ENCODE peak calls at places on chromosomes 6 and 20, in seven cellular contexts. One of them, this sample, is unnamed.
A peak's percentile ranks its signal among the peaks of the same experiment; 100 is the strongest.

GRCh38 chr20:16922834-16923233 is 174.7 kb downstream of the OTOR start:
- DNase-seq in H1: no peak
- DNase-seq in SK-N-SH: no peak
- DNase-seq in HepG2: no peak
- DNase-seq in GM12878: no peak
- DNase-seq in HCT116: no peak
- DNase-seq in K562: no peak
- DNase-seq in this sample: no peak

GRCh38 chr6:129709451-129709908 is 497 bp downstream of the ARHGAP18 start:
- DNase-seq in GM12878: no peak
- DNase-seq in HepG2: no peak
- DNase-seq in K562: no peak
- DNase-seq in H1: no peak
- DNase-seq in SK-N-SH: no peak
- DNase-seq in HCT116: no peak
- DNase-seq in this sample: no peak

GRCh38 chr20:17910828-17911294 is 57.7 kb downstream of the SNX5 start:
- DNase-seq in GM12878: no peak
- DNase-seq in K562: peak; percentile 78
- DNase-seq in HepG2: no peak
- DNase-seq in SK-N-SH: no peak
- DNase-seq in H1: no peak
- DNase-seq in HCT116: no peak
- DNase-seq in this sample: peak; percentile 57

GRCh38 chr20:20079102-20079784 is 26.9 kb downstream of the CFAP61 start:
- DNase-seq in HepG2: peak; percentile 16
- DNase-seq in HCT116: no peak
- DNase-seq in GM12878: no peak
- DNase-seq in H1: no peak
- DNase-seq in K562: no peak
- DNase-seq in SK-N-SH: no peak
- DNase-seq in this sample: no peak

GRCh38 chr6:160974304-160974771 is 17.2 kb upstream of the MAP3K4 start:
- DNase-seq in HCT116: no peak
- DNase-seq in K562: peak; percentile 74
- DNase-seq in SK-N-SH: no peak
- DNase-seq in H1: no peak
- DNase-seq in HepG2: no peak
- DNase-seq in GM12878: no peak
- DNase-seq in this sample: no peak

GRCh38 chr20:40457404-40457803 is 231.6 kb downstream of the MAFB start:
- DNase-seq in H1: no peak
- DNase-seq in HepG2: no peak
- DNase-seq in K562: no peak
- DNase-seq in SK-N-SH: no peak
- DNase-seq in HCT116: no peak
- DNase-seq in GM12878: no peak
- DNase-seq in this sample: no peak

GRCh38 chr20:33178726-33179125 is 10.8 kb downstream of the BPIFA2 start:
- DNase-seq in K562: no peak
- DNase-seq in SK-N-SH: no peak
- DNase-seq in HepG2: peak; percentile 57
- DNase-seq in GM12878: no peak
- DNase-seq in H1: peak; percentile 19
- DNase-seq in HCT116: no peak
- DNase-seq in this sample: no peak

GRCh38 chr20:47927944-47928343 is 142.7 kb upstream of the SULF2 start:
- DNase-seq in GM12878: no peak
- DNase-seq in K562: no peak
- DNase-seq in HCT116: no peak
- DNase-seq in HepG2: no peak
- DNase-seq in SK-N-SH: no peak
- DNase-seq in H1: no peak
- DNase-seq in this sample: peak; percentile 49

GRCh38 chr6:30077218-30077617 is 1.6 kb upstream of the RNF39 start:
- DNase-seq in HepG2: no peak
- DNase-seq in GM12878: no peak
- DNase-seq in SK-N-SH: no peak
- DNase-seq in H1: no peak
- DNase-seq in K562: no peak
- DNase-seq in HCT116: no peak
- DNase-seq in this sample: no peak

GRCh38 chr6:142926494-142927273 is 18.3 kb downstream of the HIVEP2 start:
- DNase-seq in K562: peak; percentile 60
- DNase-seq in HepG2: peak; percentile 93
- DNase-seq in GM12878: no peak
- DNase-seq in H1: no peak
- DNase-seq in HCT116: no peak
- DNase-seq in SK-N-SH: peak; percentile 86
- DNase-seq in this sample: peak; percentile 47

GRCh38 chr6:87848616-87849015 is 146.6 kb upstream of the AKIRIN2 start:
- DNase-seq in K562: no peak
- DNase-seq in H1: no peak
- DNase-seq in SK-N-SH: no peak
- DNase-seq in HepG2: no peak
- DNase-seq in GM12878: no peak
- DNase-seq in HCT116: no peak
- DNase-seq in this sample: peak; percentile 84

DNA sequence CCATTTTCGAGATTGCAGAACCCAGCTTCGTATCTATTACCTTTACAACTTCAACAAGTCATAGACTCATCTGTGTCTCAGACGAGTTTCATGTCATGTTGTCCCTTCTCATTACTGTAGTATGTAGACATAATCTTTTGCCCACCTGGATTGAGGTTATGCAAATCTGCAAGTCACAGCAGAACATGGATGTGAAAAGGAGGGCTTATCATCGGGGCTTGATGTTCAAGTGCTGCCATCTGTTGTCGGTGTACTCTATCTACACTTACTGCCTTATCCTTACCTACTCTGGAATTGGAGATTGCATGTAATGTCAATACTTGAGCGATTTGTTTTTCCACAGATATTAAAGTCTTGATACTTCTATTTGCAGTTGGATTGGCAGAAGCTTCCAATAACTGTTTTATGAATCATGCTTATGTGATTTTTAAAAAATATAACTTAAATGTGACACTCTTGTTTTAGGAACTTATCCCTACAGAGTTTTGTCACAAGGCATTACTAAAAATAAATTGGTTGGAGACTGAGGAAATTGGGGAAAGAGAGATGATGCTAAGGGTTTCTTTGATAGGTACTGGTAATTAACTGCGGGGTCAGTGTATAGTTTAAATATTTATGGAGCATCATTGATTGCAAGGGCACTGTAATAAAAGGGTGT is 3.0 kb upstream of the GOPC start:
- DNase-seq in HepG2: peak; percentile 80
- DNase-seq in HCT116: peak; percentile 71
- DNase-seq in GM12878: peak; percentile 66
- DNase-seq in H1: no peak
- DNase-seq in SK-N-SH: peak; percentile 67
- DNase-seq in K562: peak; percentile 84
- DNase-seq in this sample: peak; percentile 30
- TF ChIP-seq JUND in HepG2: no peak
- TF ChIP-seq JUND in HCT116: no peak
- TF ChIP-seq JUND in GM12878: no peak
- TF ChIP-seq JUND in H1: no peak
- TF ChIP-seq JUND in SK-N-SH: no peak
- TF ChIP-seq JUND in K562: no peak
- TF ChIP-seq JUND in this sample: no peak

GRCh38 chr6:793261-793660 is 100.3 kb upstream of the EXOC2 start:
- DNase-seq in K562: no peak
- DNase-seq in SK-N-SH: no peak
- DNase-seq in H1: no peak
- DNase-seq in GM12878: no peak
- DNase-seq in HCT116: no peak
- DNase-seq in HepG2: no peak
- DNase-seq in this sample: no peak

GRCh38 chr6:783966-784365 is 91.0 kb upstream of the EXOC2 start:
- DNase-seq in H1: no peak
- DNase-seq in GM12878: no peak
- DNase-seq in K562: no peak
- DNase-seq in SK-N-SH: no peak
- DNase-seq in HepG2: no peak
- DNase-seq in HCT116: no peak
- DNase-seq in this sample: no peak

GRCh38 chr6:782141-782540 is 89.2 kb upstream of the EXOC2 start:
- DNase-seq in SK-N-SH: no peak
- DNase-seq in H1: no peak
- DNase-seq in K562: no peak
- DNase-seq in GM12878: no peak
- DNase-seq in HCT116: no peak
- DNase-seq in HepG2: no peak
- DNase-seq in this sample: no peak

GRCh38 chr6:786946-787763 is 94.2 kb upstream of the EXOC2 start:
- DNase-seq in GM12878: no peak
- DNase-seq in HepG2: peak; percentile 35
- DNase-seq in HCT116: peak; percentile 19
- DNase-seq in K562: peak; percentile 61
- DNase-seq in SK-N-SH: peak; percentile 57
- DNase-seq in H1: no peak
- DNase-seq in this sample: no peak

DNA sequence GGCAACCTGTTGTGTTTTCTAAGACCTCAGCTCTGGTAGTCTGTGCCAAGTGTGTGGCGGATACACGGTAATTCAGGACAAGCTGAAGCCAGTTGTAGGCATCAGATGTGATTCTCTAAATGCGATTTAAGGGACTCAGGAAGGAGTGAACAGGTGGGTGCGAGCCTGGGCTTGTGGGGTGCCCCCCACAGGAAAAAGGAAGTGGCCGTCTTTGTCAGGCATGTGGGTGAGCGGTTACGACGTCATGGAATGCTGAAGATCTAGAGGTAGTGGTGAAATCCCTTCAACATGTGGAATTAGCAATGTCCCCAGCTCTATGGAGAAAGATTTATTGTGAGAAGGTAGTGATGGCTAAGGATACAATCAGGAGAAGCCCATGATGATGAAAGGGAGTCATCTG is 95.1 kb upstream of the EXOC2 start:
- DNase-seq in HCT116: no peak
- DNase-seq in GM12878: no peak
- DNase-seq in HepG2: no peak
- DNase-seq in SK-N-SH: no peak
- DNase-seq in K562: no peak
- DNase-seq in H1: no peak
- DNase-seq in this sample: no peak
- TF ChIP-seq JUND in HCT116: no peak
- TF ChIP-seq JUND in GM12878: no peak
- TF ChIP-seq JUND in HepG2: no peak
- TF ChIP-seq JUND in SK-N-SH: no peak
- TF ChIP-seq JUND in K562: no peak
- TF ChIP-seq JUND in H1: no peak
- TF ChIP-seq JUND in this sample: no peak

GRCh38 chr20:37355252-37356180 is 9.6 kb downstream of the SRC start:
- DNase-seq in HepG2: no peak
- DNase-seq in HCT116: no peak
- DNase-seq in SK-N-SH: peak; percentile 10
- DNase-seq in H1: no peak
- DNase-seq in GM12878: no peak
- DNase-seq in K562: no peak
- DNase-seq in this sample: no peak

GRCh38 chr20:37354210-37355195 is 8.6 kb downstream of the SRC start:
- DNase-seq in HepG2: no peak
- DNase-seq in HCT116: no peak
- DNase-seq in GM12878: no peak
- DNase-seq in K562: no peak
- DNase-seq in H1: no peak
- DNase-seq in SK-N-SH: peak; percentile 11
- DNase-seq in this sample: no peak

GRCh38 chr20:37351689-37352610 is 6.0 kb downstream of the SRC start:
- DNase-seq in HepG2: no peak
- DNase-seq in HCT116: no peak
- DNase-seq in H1: no peak
- DNase-seq in K562: no peak
- DNase-seq in SK-N-SH: peak; percentile 32
- DNase-seq in GM12878: no peak
- DNase-seq in this sample: no peak

GRCh38 chr20:37352611-37352980 is 6.7 kb downstream of the SRC start:
- DNase-seq in H1: no peak
- DNase-seq in GM12878: no peak
- DNase-seq in SK-N-SH: peak; percentile 2
- DNase-seq in HCT116: no peak
- DNase-seq in HepG2: no peak
- DNase-seq in K562: no peak
- DNase-seq in this sample: no peak

DNA sequence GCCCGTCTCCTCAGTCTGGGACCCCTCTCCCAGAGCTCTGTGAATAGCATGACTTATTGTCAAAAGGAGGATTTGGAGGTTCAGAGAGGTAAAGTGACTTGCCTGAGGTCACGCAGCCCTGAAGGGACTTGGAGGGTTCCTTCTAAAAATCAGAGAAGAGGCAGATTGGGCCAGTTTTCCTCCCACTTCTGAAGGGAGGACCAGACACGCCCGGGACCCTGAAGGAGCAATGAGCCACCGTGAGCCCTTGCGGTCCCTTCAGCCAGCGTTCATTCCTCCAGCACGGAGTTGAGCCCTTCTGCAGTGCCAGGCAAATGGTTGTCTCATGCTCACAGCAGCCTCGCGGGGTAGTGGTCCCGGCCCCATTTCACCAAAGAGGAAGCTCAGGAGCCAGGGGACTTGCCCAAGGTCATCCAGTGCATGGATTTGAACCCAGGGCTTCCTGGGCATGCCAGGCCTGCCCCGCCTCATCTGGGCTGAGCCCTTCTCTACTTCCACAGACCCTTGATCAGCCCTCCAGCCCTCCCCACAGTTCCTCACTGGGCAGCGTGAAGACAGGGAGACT is 7.4 kb downstream of the SRC start:
- DNase-seq in K562: no peak
- DNase-seq in HepG2: no peak
- DNase-seq in HCT116: no peak
- DNase-seq in SK-N-SH: peak; percentile 13
- DNase-seq in H1: no peak
- DNase-seq in GM12878: no peak
- DNase-seq in this sample: no peak
- TF ChIP-seq JUND in K562: no peak
- TF ChIP-seq JUND in HepG2: no peak
- TF ChIP-seq JUND in HCT116: no peak
- TF ChIP-seq JUND in SK-N-SH: no peak
- TF ChIP-seq JUND in H1: no peak
- TF ChIP-seq JUND in GM12878: no peak
- TF ChIP-seq JUND in this sample: no peak

GRCh38 chr6:169339025-169339424 is 85.4 kb upstream of the THBS2 start:
- DNase-seq in HepG2: no peak
- DNase-seq in HCT116: no peak
- DNase-seq in K562: no peak
- DNase-seq in H1: no peak
- DNase-seq in SK-N-SH: no peak
- DNase-seq in GM12878: no peak
- DNase-seq in this sample: no peak

GRCh38 chr6:169341065-169341464 is 87.4 kb upstream of the THBS2 start:
- DNase-seq in K562: no peak
- DNase-seq in SK-N-SH: no peak
- DNase-seq in HCT116: no peak
- DNase-seq in H1: no peak
- DNase-seq in GM12878: no peak
- DNase-seq in HepG2: no peak
- DNase-seq in this sample: no peak

GRCh38 chr6:169337881-169338445 is 84.3 kb upstream of the THBS2 start:
- DNase-seq in GM12878: no peak
- DNase-seq in K562: no peak
- DNase-seq in SK-N-SH: no peak
- DNase-seq in H1: no peak
- DNase-seq in HepG2: no peak
- DNase-seq in HCT116: no peak
- DNase-seq in this sample: no peak

GRCh38 chr6:169340395-169340794 is 86.7 kb upstream of the THBS2 start:
- DNase-seq in SK-N-SH: peak; percentile 31
- DNase-seq in GM12878: no peak
- DNase-seq in H1: no peak
- DNase-seq in K562: no peak
- DNase-seq in HepG2: no peak
- DNase-seq in HCT116: peak; percentile 18
- DNase-seq in this sample: no peak

GRCh38 chr6:169339731-169340314 is 86.2 kb upstream of the THBS2 start:
- DNase-seq in HepG2: no peak
- DNase-seq in HCT116: no peak
- DNase-seq in H1: no peak
- DNase-seq in K562: no peak
- DNase-seq in GM12878: no peak
- DNase-seq in SK-N-SH: no peak
- DNase-seq in this sample: no peak
- TF ChIP-seq JUND in HepG2: no peak
- TF ChIP-seq JUND in HCT116: no peak
- TF ChIP-seq JUND in H1: no peak
- TF ChIP-seq JUND in K562: no peak
- TF ChIP-seq JUND in GM12878: no peak
- TF ChIP-seq JUND in SK-N-SH: no peak
- TF ChIP-seq JUND in this sample: no peak